ENCODE peak calls at places on chromosomes 5 and 9, in eight cellular contexts. R is BE2C, F is HepG2, A is A549, E is heart left ventricle, D is tibial nerve, Q is IMR-90, X is H9. V is an unnamed sample.

GRCh38 chr5:123474238-123474637 is 37.7 kb upstream of the CSNK1G3 start:
- DNase-seq in R (no peak), D (no peak), A (no peak), X (no peak), E (no peak), Q (no peak), F (no peak), V (no peak)

GRCh38 chr9:83466877-83467276 is 71.3 kb downstream of the FRMD3 start:
- DNase-seq in D (no peak), X (no peak), A (no peak), R (no peak), F (no peak), E (no peak), Q (no peak), V (no peak)

GRCh38 chr5:61631438-61631941 is 299.4 kb downstream of the ZSWIM6 start:
- DNase-seq in A (no peak), E (peak; percentile 80), F (no peak), R (no peak), Q (peak; percentile 20), X (no peak), D (peak; percentile 39), V (no peak)

GRCh38 chr5:81631124-81631523 is 119.8 kb downstream of the SSBP2 start:
- DNase-seq in Q (no peak), X (no peak), D (no peak), E (no peak), R (no peak), F (no peak), A (no peak), V (no peak)

GRCh38 chr5:69454460-69455249 is 37.9 kb upstream of the OCLN start:
- DNase-seq in F (peak; percentile 45), A (no peak), Q (no peak), E (no peak), X (no peak), R (no peak), D (no peak), V (no peak)

GRCh38 chr9:124010303-124010664 is 1.3 kb upstream of the LHX2 start:
- DNase-seq in R (no peak), D (no peak), F (no peak), A (no peak), X (no peak), E (no peak), Q (no peak), V (no peak)

GRCh38 chr9:128055222-128056040 is 11.7 kb downstream of the NAIF1 start:
- DNase-seq in D (peak; percentile 40), R (no peak), F (no peak), A (no peak), E (peak; percentile 41), Q (no peak), X (peak; percentile 59), V (peak; percentile 70)

GRCh38 chr9:35814106-35814840 is 569 bp downstream of the HINT2 start:
- DNase-seq in Q (peak; percentile 41), R (peak; percentile 71), F (peak; percentile 84), A (peak; percentile 72), X (peak; percentile 85), E (peak; percentile 83), D (peak; percentile 49), V (peak; percentile 93)

GRCh38 chr5:34486160-34486765 is 169.9 kb upstream of the RAI14 start:
- DNase-seq in Q (peak; percentile 88), X (peak; percentile 84), D (peak; percentile 88), F (peak; percentile 83), R (peak; percentile 78), A (peak; percentile 83), E (peak; percentile 65), V (peak; percentile 96)

GRCh38 chr5:133081036-133081435 is 29.2 kb downstream of the HSPA4 start:
- DNase-seq in A (no peak), R (no peak), X (no peak), F (no peak), E (no peak), D (no peak), Q (no peak), V (no peak)

GRCh38 chr5:174545926-174546325 is 178.5 kb upstream of the MSX2 start:
- DNase-seq in X (no peak), A (no peak), Q (no peak), D (no peak), E (no peak), F (no peak), R (no peak), V (no peak)

GRCh38 chr9:134620751-134621557 is 20.6 kb upstream of the COL5A1 start:
- DNase-seq in A (no peak), X (peak; percentile 14), R (peak; percentile 33), D (no peak), Q (no peak), F (no peak), E (no peak), V (peak; percentile 45)

GRCh38 chr9:22035591-22036011 is 26.5 kb upstream of the CDKN2B start:
- DNase-seq in E (no peak), F (no peak), D (no peak), Q (no peak), A (no peak), R (no peak), X (no peak), V (no peak)

GRCh38 chr9:133140174-133140505 is 19.1 kb upstream of the RALGDS start:
- DNase-seq in R (no peak), X (no peak), E (no peak), F (no peak), A (no peak), D (no peak), Q (no peak), V (no peak)

GRCh38 chr9:111937781-111938426 is 41.3 kb downstream of the UGCG start:
- DNase-seq in Q (peak; percentile 83), X (no peak), D (peak; percentile 38), E (peak; percentile 55), F (no peak), R (no peak), A (no peak), V (no peak)

GRCh38 chr5:149471406-149472183 is 79.6 kb downstream of the CSNK1A1 start:
- DNase-seq in Q (peak; percentile 57), A (peak; percentile 84), R (no peak), F (no peak), D (no peak), X (no peak), E (no peak), V (peak; percentile 67)

DNA sequence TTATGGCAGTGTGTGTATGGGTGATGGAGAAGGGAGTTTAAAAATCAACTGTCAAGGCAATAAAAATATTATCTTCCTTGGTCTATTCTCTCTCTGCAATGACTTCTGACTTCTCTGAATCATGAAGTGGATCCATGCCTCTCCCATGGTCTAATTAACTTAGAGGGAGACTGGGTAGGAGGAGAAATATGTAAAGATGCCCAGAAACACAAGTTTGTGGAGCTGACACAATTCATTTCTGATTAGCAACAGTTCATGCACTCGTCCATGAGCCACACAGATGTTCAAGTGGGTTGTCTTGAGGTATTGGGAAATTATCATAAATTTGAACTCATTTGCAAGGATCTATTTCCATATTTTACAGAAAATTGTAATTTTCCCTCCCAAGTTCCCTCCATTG is 38.1 kb downstream of the INSYN2B start:
- DNase-seq in R (no peak), X (no peak), A (no peak), E (no peak), Q (no peak), F (no peak), D (no peak), V (no peak)
- H3K4me1 ChIP-seq in R (no peaks in the 10 kb centered on the region), X (peaks cover 4% of the 10 kb centered on the region), A (peaks cover 7% of the 10 kb centered on the region), E (no peaks in the 10 kb centered on the region), Q (peaks cover 14% of the 10 kb centered on the region), F (no peaks in the 10 kb centered on the region), D (peaks cover 9% of the 10 kb centered on the region), V (no peaks in the 10 kb centered on the region)

DNA sequence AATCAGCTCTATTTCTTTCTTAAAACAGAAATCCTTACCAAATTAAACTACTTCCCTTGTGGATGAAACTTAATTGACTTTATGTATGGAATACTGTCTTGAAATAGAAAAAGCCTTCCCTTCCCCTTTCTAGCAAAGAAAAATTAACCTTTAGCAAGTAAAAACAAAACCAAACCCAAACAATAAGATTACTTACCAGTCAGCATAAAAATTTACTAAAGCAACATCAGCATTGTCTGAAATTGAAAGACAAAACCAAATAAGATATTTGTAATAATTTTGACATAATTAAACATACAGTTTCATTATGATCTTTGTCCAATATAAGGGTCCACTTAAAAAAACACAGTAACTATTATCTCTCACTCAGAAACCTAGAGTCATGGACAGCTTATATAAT is 41.2 kb downstream of the ERP44 start:
- DNase-seq in A (no peak), X (no peak), D (no peak), F (no peak), Q (no peak), E (no peak), R (no peak), V (no peak)
- H3K4me1 ChIP-seq in A (no peaks in the 10 kb centered on the region), X (no peaks in the 10 kb centered on the region), D (peaks cover 2% of the 10 kb centered on the region), F (no peaks in the 10 kb centered on the region), Q (no peaks in the 10 kb centered on the region), E (no peaks in the 10 kb centered on the region), R (peaks cover under 1% of the 10 kb centered on the region), V (no peaks in the 10 kb centered on the region)

GRCh38 chr9:115213777-115214428 is 95.9 kb upstream of the TNC start:
- DNase-seq in Q (peak; percentile 94), F (no peak), D (peak; percentile 48), A (peak; percentile 61), E (peak; percentile 44), X (no peak), R (no peak), V (no peak)

GRCh38 chr9:115210699-115211098 is 92.7 kb upstream of the TNC start:
- DNase-seq in R (no peak), A (no peak), Q (no peak), X (no peak), F (no peak), E (no peak), D (no peak), V (no peak)

GRCh38 chr9:115209601-115210306 is 91.8 kb upstream of the TNC start:
- DNase-seq in R (no peak), D (no peak), Q (peak; percentile 60), A (peak; percentile 22), F (no peak), E (no peak), X (no peak), V (no peak)

GRCh38 chr9:115212832-115213231 is 94.9 kb upstream of the TNC start:
- DNase-seq in Q (no peak), D (no peak), E (no peak), R (no peak), A (no peak), F (no peak), X (no peak), V (no peak)

DNA sequence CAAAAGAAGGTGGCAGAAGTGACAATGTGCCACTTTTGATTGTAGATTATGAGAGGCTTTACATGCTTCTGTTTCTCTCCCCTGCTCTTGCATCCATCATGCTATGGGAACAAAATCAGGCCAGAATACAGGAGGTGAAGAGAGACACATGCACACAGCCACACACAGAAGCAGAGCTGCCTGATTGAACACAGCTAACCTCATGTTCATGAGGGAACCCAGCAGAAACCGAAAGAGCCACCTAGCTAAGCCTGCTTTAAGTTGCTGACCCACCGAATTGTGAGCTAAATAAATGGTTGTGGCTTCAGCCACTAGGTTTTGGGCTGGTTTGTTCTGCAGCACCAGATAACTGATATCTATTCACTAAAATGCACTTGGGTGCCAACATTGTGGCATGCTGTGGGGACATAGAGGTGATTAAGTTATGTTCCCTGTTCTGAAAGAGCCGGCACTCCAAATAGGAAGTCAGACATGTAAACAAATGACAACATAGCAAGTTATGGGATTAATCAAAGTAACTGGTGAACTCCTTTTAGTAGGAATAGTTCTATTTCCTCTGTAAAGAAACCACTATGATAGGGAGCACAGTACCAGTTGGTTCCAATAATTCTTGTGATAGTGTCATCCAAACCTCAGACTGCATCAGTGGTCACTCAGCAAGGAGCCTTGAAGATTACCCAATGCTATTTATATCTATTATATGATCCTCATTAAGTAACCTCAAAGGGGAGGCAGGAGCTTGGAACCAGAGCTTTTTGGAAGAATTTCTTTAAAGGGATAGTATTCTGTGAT is 93.7 kb upstream of the TNC start:
- DNase-seq in R (no peak), X (no peak), A (no peak), E (no peak), D (no peak), F (no peak), Q (peak; percentile 62), V (no peak)
- H3K4me1 ChIP-seq in R (no peaks in the 10 kb centered on the region), X (peaks cover 2% of the 10 kb centered on the region), A (peaks cover 19% of the 10 kb centered on the region), E (no peaks in the 10 kb centered on the region), D (peaks cover 32% of the 10 kb centered on the region), F (no peaks in the 10 kb centered on the region), Q (peaks cover 22% of the 10 kb centered on the region), V (peaks cover 18% of the 10 kb centered on the region)

GRCh38 chr9:99128133-99128406 is 23.2 kb downstream of the TGFBR1 start:
- DNase-seq in A (no peak), F (no peak), Q (no peak), R (no peak), X (no peak), E (no peak), D (no peak), V (no peak)
- H3K4me1 ChIP-seq in A (peaks cover 2% of the 10 kb centered on the region), F (no peaks in the 10 kb centered on the region), Q (peaks cover 17% of the 10 kb centered on the region), R (no peaks in the 10 kb centered on the region), X (peaks cover 3% of the 10 kb centered on the region), E (no peaks in the 10 kb centered on the region), D (peaks cover 22% of the 10 kb centered on the region), V (no peaks in the 10 kb centered on the region)